ENCODE peak calls at places on chromosome 6, in four cellular contexts. J is H9, D is PC-3, K is brain microvascular endothelial cell. S is an unnamed sample.

GRCh38 chr6:134198093-134198492 is 119.8 kb downstream of the SGK1 start:
- DNase-seq in J (no peak), D (peak; percentile 88), K (no peak), S (no peak)

GRCh38 chr6:41741625-41742490 is 5.3 kb downstream of the PGC start:
- DNase-seq in J (no peak), D (peak; percentile 66), K (no peak), S (peak; percentile 24)

GRCh38 chr6:11043961-11044711 is at the start of gene ELOVL2:
- DNase-seq in J (peak; percentile 59), D (peak; percentile 48), K (no peak), S (no peak)

GRCh38 chr6:30418448-30418847 is 70.9 kb upstream of the HLA-E start:
- DNase-seq in J (no peak), D (no peak), K (no peak), S (no peak)

GRCh38 chr6:28597217-28597835 is 71.6 kb downstream of the GPX5 start:
- DNase-seq in J (peak; percentile 61), D (peak; percentile 60), K (peak; percentile 82), S (peak; percentile 73)

GRCh38 chr6:111761783-111762312 is 111.4 kb downstream of the FYN start:
- DNase-seq in J (no peak), D (no peak), K (peak; percentile 69), S (no peak)

GRCh38 chr6:132730560-132730959 is 16.7 kb upstream of the VNN1 start:
- DNase-seq in J (no peak), D (peak; percentile 86), K (peak; percentile 6), S (peak; percentile 70)

GRCh38 chr6:101806241-101806640 is 412.7 kb downstream of the GRIK2 start:
- DNase-seq in J (no peak), D (peak; percentile 46), K (peak; percentile 80), S (peak; percentile 6)

GRCh38 chr6:17928514-17929430 is 58.7 kb downstream of the KIF13A start:
- DNase-seq in J (no peak), D (peak; percentile 17), K (no peak), S (no peak)

GRCh38 chr6:47111685-47112084 is 69.6 kb upstream of the ADGRF1 start:
- DNase-seq in J (no peak), D (peak; percentile 62), K (peak; percentile 60), S (peak; percentile 26)

GRCh38 chr6:34680802-34681515 is 15.6 kb downstream of the ILRUN start:
- DNase-seq in J (no peak), D (peak; percentile 61), K (no peak), S (peak; percentile 75)

GRCh38 chr6:69801225-69801624 is 4.4 kb upstream of the LMBRD1 start:
- DNase-seq in J (no peak), D (no peak), K (no peak), S (no peak)

GRCh38 chr6:160999508-160999907 is 7.9 kb downstream of the MAP3K4 start:
- DNase-seq in J (no peak), D (no peak), K (no peak), S (no peak)

GRCh38 chr6:79813854-79814477 is 133.4 kb downstream of the ELOVL4 start:
- DNase-seq in J (peak; percentile 61), D (peak; percentile 71), K (peak; percentile 75), S (peak; percentile 79)

GRCh38 chr6:138404666-138405337 is 779 bp downstream of the HEBP2 start:
- DNase-seq in J (no peak), D (peak; percentile 8), K (no peak), S (peak; percentile 26)

GRCh38 chr6:136550045-136550329 is 235 bp downstream of the MAP7 start:
- DNase-seq in J (no peak), D (no peak), K (no peak), S (no peak)

GRCh38 chr6:150573041-150573681 is 26.5 kb upstream of the PLEKHG1 start:
- DNase-seq in J (no peak), D (no peak), K (no peak), S (no peak)

GRCh38 chr6:781350-781961 is 88.5 kb upstream of the EXOC2 start:
- DNase-seq in J (no peak), D (no peak), K (no peak), S (no peak)

GRCh38 chr6:105601541-105602174 is 198.8 kb upstream of the PREP start:
- DNase-seq in J (no peak), D (no peak), K (peak; percentile 94), S (peak; percentile 99)

GRCh38 chr6:97053643-97054411 is 129.3 kb downstream of the KLHL32 start:
- DNase-seq in J (no peak), D (peak; percentile 41), K (no peak), S (no peak)

GRCh38 chr6:89895273-89895874 is 1.1 kb downstream of the GJA10 start:
- DNase-seq in J (peak; percentile 74), D (peak; percentile 55), K (peak; percentile 76), S (peak; percentile 65)

DNA sequence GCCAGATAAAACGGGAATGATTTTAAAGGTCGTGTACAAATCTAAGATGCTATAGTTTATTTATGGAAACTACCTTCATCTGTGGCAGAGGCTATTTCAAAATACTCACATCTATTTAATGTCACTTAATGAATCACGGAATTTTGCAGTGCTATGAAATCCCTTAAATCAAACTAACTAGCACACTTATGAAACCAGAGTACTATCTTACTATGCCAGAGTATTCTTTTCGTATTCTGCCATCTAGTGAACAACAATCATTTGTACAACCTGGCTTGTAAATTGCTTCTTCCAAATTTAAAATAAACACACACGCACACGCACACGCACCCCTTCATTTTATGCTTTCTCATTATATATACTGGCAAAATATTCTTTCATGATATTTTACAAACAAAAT is 78.0 kb upstream of the BMP5 start:
- DNase-seq in J (no peak), D (peak; percentile 76), K (peak; percentile 0), S (peak; percentile 61)
- TF ChIP-seq CTCF in J (peak; percentile 22), D (peak; percentile 80), K (peak; percentile 36), S (peak; percentile 47)

GRCh38 chr6:151589667-151590066 is 95.8 kb downstream of the CCDC170 start:
- DNase-seq in J (no peak), D (no peak), K (no peak), S (no peak)
- TF ChIP-seq CTCF in J (no peak), D (no peak), K (no peak), S (no peak)

GRCh38 chr6:6313012-6313411 is 7.5 kb downstream of the F13A1 start:
- DNase-seq in J (no peak), D (no peak), K (no peak), S (no peak)

GRCh38 chr6:6314601-6315000 is 5.9 kb downstream of the F13A1 start:
- DNase-seq in J (no peak), D (no peak), K (no peak), S (no peak)

GRCh38 chr6:6317825-6318733 is 2.4 kb downstream of the F13A1 start:
- DNase-seq in J (peak; percentile 31), D (no peak), K (no peak), S (no peak)

GRCh38 chr6:6317386-6317785 is 3.1 kb downstream of the F13A1 start:
- DNase-seq in J (no peak), D (no peak), K (no peak), S (no peak)

GRCh38 chr6:6315660-6316059 is 4.8 kb downstream of the F13A1 start:
- DNase-seq in J (peak; percentile 57), D (peak; percentile 65), K (peak; percentile 42), S (peak; percentile 56)
- TF ChIP-seq CTCF in J (peak; percentile 83), D (peak; percentile 77), K (peak; percentile 82), S (peak; percentile 85)

DNA sequence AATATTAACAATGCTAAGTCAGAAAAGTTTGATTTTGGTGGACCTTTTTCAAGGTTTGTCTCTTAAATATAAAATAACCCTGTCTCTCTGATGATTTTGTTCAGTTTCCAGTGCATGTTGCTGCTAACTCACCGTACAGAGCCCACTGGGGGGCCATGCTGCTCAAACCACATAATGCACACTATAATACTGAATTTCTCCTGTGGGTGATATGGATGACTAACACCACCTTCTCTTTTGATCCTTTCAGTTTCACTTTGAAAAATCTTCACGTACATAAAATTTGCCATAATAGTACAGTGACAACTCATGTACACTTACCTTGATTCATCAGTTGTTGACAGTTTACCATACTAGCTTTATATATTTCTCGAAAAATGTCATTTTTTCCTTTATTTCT is 506.6 kb upstream of the MAN1A1 start:
- DNase-seq in J (no peak), D (peak; percentile 25), K (peak; percentile 1), S (peak; percentile 16)
- TF ChIP-seq CTCF in J (no peak), D (no peak), K (no peak), S (no peak)

GRCh38 chr6:53103993-53104675 is 38.9 kb downstream of the FBXO9 start:
- DNase-seq in J (no peak), D (peak; percentile 58), K (no peak), S (peak; percentile 40)
- TF ChIP-seq CTCF in J (peak; percentile 53), D (peak; percentile 84), K (no peak), S (no peak)

DNA sequence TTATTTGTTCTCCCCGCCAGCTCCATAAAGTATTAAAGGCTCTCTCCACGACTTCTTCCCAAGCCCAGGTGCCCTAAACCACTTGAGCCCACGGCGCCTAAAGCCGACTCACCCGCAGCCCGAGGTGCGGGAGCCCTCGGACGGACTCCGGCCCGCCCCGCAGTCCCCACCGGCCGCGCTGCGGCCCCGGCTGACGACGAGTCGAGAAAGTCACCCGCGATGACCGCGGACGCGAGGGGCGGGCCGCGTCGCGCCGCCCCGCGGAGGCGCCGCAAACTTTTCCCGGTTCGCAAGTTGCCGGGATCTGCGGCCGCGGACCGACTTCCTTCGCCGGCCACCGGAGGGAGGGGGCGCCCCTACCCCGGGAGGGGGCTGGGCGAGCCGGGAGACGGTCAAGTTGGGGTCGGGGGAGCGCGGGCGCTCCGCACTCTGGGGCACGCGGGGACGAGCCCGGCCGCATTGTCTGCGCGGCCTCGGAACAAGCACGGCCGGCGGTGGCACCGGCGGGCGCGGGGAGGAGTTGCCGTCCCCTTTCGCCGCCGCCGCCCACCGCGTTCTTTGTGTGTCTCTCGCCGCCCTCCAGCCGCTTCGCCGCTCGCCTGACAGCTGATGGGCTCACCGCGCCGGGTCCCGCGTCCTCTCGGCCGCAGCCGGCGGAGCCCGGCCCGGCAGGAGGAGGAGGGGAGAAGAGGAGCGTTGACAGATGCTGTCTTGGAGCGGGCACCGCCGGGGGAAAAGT is 131.5 kb downstream of the OGFRL1 start:
- DNase-seq in J (no peak), D (peak; percentile 37), K (no peak), S (peak; percentile 32)
- TF ChIP-seq CTCF in J (no peak), D (peak; percentile 25), K (peak; percentile 19), S (no peak)

GRCh38 chr6:2388554-2389324 is 143.3 kb upstream of the GMDS start:
- DNase-seq in J (no peak), D (no peak), K (no peak), S (no peak)

GRCh38 chr6:2387445-2387844 is 142.0 kb upstream of the GMDS start:
- DNase-seq in J (no peak), D (peak; percentile 34), K (no peak), S (no peak)

GRCh38 chr6:2381872-2382661 is 136.7 kb upstream of the GMDS start:
- DNase-seq in J (no peak), D (no peak), K (no peak), S (no peak)

GRCh38 chr6:2384518-2384917 is 139.1 kb upstream of the GMDS start:
- DNase-seq in J (no peak), D (peak; percentile 64), K (no peak), S (no peak)

GRCh38 chr6:2385584-2385983 is 140.2 kb upstream of the GMDS start:
- DNase-seq in J (no peak), D (no peak), K (no peak), S (no peak)
- TF ChIP-seq CTCF in J (no peak), D (no peak), K (no peak), S (no peak)

GRCh38 chr6:114355300-114355699 is 12.5 kb upstream of the HS3ST5 start:
- DNase-seq in J (no peak), D (no peak), K (no peak), S (no peak)
- TF ChIP-seq CTCF in J (no peak), D (no peak), K (no peak), S (no peak)

GRCh38 chr6:19322691-19323470 is 514.3 kb upstream of the ID4 start:
- DNase-seq in J (no peak), D (peak; percentile 48), K (peak; percentile 31), S (no peak)
- TF ChIP-seq CTCF in J (no peak), D (peak; percentile 57), K (peak; percentile 21), S (peak; percentile 12)